ENCODE peak calls at places on chromosomes 13 and 19, in nine cellular contexts. One of them, this sample, is unnamed.

GRCh38 chr19:14494910-14495677 is 833 bp downstream of the GIPC1 start:
- DNase-seq in endodermal cell: no peak
- DNase-seq in heart left ventricle: no peak
- DNase-seq in neural crest cell: no peak
- DNase-seq in B cell: peak; percentile 49
- DNase-seq in heart right ventricle: no peak
- DNase-seq in IMR-90: no peak
- DNase-seq in Peyer's patch: no peak
- DNase-seq in glutamatergic neuron: no peak
- DNase-seq in this sample: no peak

GRCh38 chr19:12791345-12792047 is at the start of gene JUNB:
- DNase-seq in heart left ventricle: peak; percentile 99
- DNase-seq in heart right ventricle: peak; percentile 98
- DNase-seq in IMR-90: peak; percentile 96
- DNase-seq in Peyer's patch: peak; percentile 99
- DNase-seq in endodermal cell: peak; percentile 94
- DNase-seq in neural crest cell: peak; percentile 88
- DNase-seq in glutamatergic neuron: peak; percentile 93
- DNase-seq in B cell: peak; percentile 94
- DNase-seq in this sample: peak; percentile 91

GRCh38 chr13:50991624-50992610 is 82.3 kb downstream of the RNASEH2B start:
- DNase-seq in Peyer's patch: no peak
- DNase-seq in heart left ventricle: no peak
- DNase-seq in B cell: peak; percentile 60
- DNase-seq in neural crest cell: no peak
- DNase-seq in IMR-90: no peak
- DNase-seq in heart right ventricle: no peak
- DNase-seq in glutamatergic neuron: no peak
- DNase-seq in endodermal cell: no peak
- DNase-seq in this sample: peak; percentile 29

GRCh38 chr13:49776871-49777270 is 15.6 kb downstream of the KPNA3 start:
- DNase-seq in neural crest cell: no peak
- DNase-seq in IMR-90: peak; percentile 43
- DNase-seq in B cell: no peak
- DNase-seq in Peyer's patch: no peak
- DNase-seq in heart left ventricle: no peak
- DNase-seq in heart right ventricle: no peak
- DNase-seq in glutamatergic neuron: no peak
- DNase-seq in endodermal cell: no peak
- DNase-seq in this sample: no peak

GRCh38 chr13:92994056-92994455 is 232.6 kb upstream of the GPC6 start:
- DNase-seq in B cell: no peak
- DNase-seq in neural crest cell: no peak
- DNase-seq in endodermal cell: no peak
- DNase-seq in heart left ventricle: no peak
- DNase-seq in IMR-90: peak; percentile 78
- DNase-seq in glutamatergic neuron: no peak
- DNase-seq in Peyer's patch: no peak
- DNase-seq in heart right ventricle: no peak
- DNase-seq in this sample: no peak

GRCh38 chr19:17340871-17341357 is 3.6 kb downstream of the GTPBP3 start:
- DNase-seq in IMR-90: no peak
- DNase-seq in heart right ventricle: no peak
- DNase-seq in heart left ventricle: no peak
- DNase-seq in neural crest cell: no peak
- DNase-seq in Peyer's patch: no peak
- DNase-seq in endodermal cell: peak; percentile 83
- DNase-seq in glutamatergic neuron: peak; percentile 17
- DNase-seq in B cell: no peak
- DNase-seq in this sample: no peak

GRCh38 chr13:101382086-101382485 is 34.2 kb downstream of the NALCN start:
- DNase-seq in IMR-90: no peak
- DNase-seq in Peyer's patch: no peak
- DNase-seq in heart left ventricle: no peak
- DNase-seq in neural crest cell: no peak
- DNase-seq in heart right ventricle: no peak
- DNase-seq in B cell: no peak
- DNase-seq in glutamatergic neuron: no peak
- DNase-seq in endodermal cell: peak; percentile 54
- DNase-seq in this sample: no peak

GRCh38 chr13:46687810-46688209 is 109.2 kb downstream of the ESD start:
- DNase-seq in IMR-90: peak; percentile 46
- DNase-seq in neural crest cell: no peak
- DNase-seq in glutamatergic neuron: no peak
- DNase-seq in heart right ventricle: no peak
- DNase-seq in endodermal cell: peak; percentile 85
- DNase-seq in B cell: no peak
- DNase-seq in Peyer's patch: no peak
- DNase-seq in heart left ventricle: no peak
- DNase-seq in this sample: no peak

GRCh38 chr13:48644951-48645350 is 8.8 kb upstream of the CYSLTR2 start:
- DNase-seq in IMR-90: no peak
- DNase-seq in endodermal cell: no peak
- DNase-seq in Peyer's patch: no peak
- DNase-seq in heart right ventricle: no peak
- DNase-seq in heart left ventricle: no peak
- DNase-seq in B cell: no peak
- DNase-seq in neural crest cell: no peak
- DNase-seq in glutamatergic neuron: peak; percentile 45
- DNase-seq in this sample: no peak
- TF ChIP-seq CTCF in IMR-90: no peak
- TF ChIP-seq CTCF in endodermal cell: no peak
- TF ChIP-seq CTCF in Peyer's patch: no peak
- TF ChIP-seq CTCF in heart right ventricle: no peak
- TF ChIP-seq CTCF in heart left ventricle: no peak
- TF ChIP-seq CTCF in B cell: no peak
- TF ChIP-seq CTCF in neural crest cell: no peak
- TF ChIP-seq CTCF in glutamatergic neuron: no peak
- TF ChIP-seq CTCF in this sample: no peak

GRCh38 chr19:19514881-19515763 is at the start of gene TSSK6:
- DNase-seq in heart right ventricle: no peak
- DNase-seq in neural crest cell: no peak
- DNase-seq in endodermal cell: no peak
- DNase-seq in B cell: no peak
- DNase-seq in IMR-90: no peak
- DNase-seq in Peyer's patch: no peak
- DNase-seq in heart left ventricle: no peak
- DNase-seq in glutamatergic neuron: no peak
- DNase-seq in this sample: no peak
- TF ChIP-seq CTCF in heart right ventricle: no peak
- TF ChIP-seq CTCF in neural crest cell: no peak
- TF ChIP-seq CTCF in endodermal cell: no peak
- TF ChIP-seq CTCF in B cell: no peak
- TF ChIP-seq CTCF in IMR-90: peak; percentile 2
- TF ChIP-seq CTCF in Peyer's patch: no peak
- TF ChIP-seq CTCF in heart left ventricle: no peak
- TF ChIP-seq CTCF in glutamatergic neuron: no peak
- TF ChIP-seq CTCF in this sample: no peak

GRCh38 chr19:45455707-45456499 is 11.9 kb upstream of the FOSB start:
- DNase-seq in endodermal cell: peak; percentile 97
- DNase-seq in glutamatergic neuron: peak; percentile 36
- DNase-seq in B cell: peak; percentile 80
- DNase-seq in heart left ventricle: peak; percentile 89
- DNase-seq in IMR-90: peak; percentile 99
- DNase-seq in heart right ventricle: peak; percentile 86
- DNase-seq in neural crest cell: no peak
- DNase-seq in Peyer's patch: peak; percentile 95
- DNase-seq in this sample: peak; percentile 73
- TF ChIP-seq CTCF in endodermal cell: no peak
- TF ChIP-seq CTCF in glutamatergic neuron: no peak
- TF ChIP-seq CTCF in B cell: no peak
- TF ChIP-seq CTCF in heart left ventricle: no peak
- TF ChIP-seq CTCF in IMR-90: no peak
- TF ChIP-seq CTCF in heart right ventricle: no peak
- TF ChIP-seq CTCF in neural crest cell: no peak
- TF ChIP-seq CTCF in Peyer's patch: no peak
- TF ChIP-seq CTCF in this sample: no peak

DNA sequence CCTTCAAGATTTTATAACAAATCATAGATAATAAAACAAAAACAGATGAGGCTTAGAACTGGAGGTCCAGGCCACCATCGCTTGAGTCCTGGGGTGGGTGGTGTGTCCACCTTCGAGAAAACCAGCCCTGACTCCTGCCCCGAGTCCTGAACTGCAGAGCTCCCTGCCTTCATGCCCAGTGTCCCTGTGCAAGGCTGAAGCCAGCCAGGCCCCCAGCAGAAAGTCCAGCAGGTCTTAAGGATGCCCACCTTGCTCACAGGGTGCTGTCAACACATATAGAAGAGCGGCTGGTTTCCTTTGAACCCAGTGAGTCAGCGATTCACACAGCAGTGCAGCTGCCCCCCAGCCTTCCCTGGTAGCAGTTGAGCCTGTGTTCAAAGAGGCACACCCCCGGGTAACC is 61.9 kb downstream of the PEPD start:
- DNase-seq in heart right ventricle: no peak
- DNase-seq in Peyer's patch: peak; percentile 31
- DNase-seq in IMR-90: no peak
- DNase-seq in heart left ventricle: no peak
- DNase-seq in endodermal cell: peak; percentile 31
- DNase-seq in neural crest cell: no peak
- DNase-seq in glutamatergic neuron: peak; percentile 12
- DNase-seq in B cell: no peak
- DNase-seq in this sample: no peak
- TF ChIP-seq CTCF in heart right ventricle: no peak
- TF ChIP-seq CTCF in Peyer's patch: no peak
- TF ChIP-seq CTCF in IMR-90: no peak
- TF ChIP-seq CTCF in heart left ventricle: no peak
- TF ChIP-seq CTCF in endodermal cell: no peak
- TF ChIP-seq CTCF in neural crest cell: no peak
- TF ChIP-seq CTCF in glutamatergic neuron: no peak
- TF ChIP-seq CTCF in B cell: no peak
- TF ChIP-seq CTCF in this sample: no peak

GRCh38 chr13:108785844-108786243 is 156.4 kb downstream of the MYO16 start:
- DNase-seq in glutamatergic neuron: no peak
- DNase-seq in endodermal cell: no peak
- DNase-seq in heart right ventricle: no peak
- DNase-seq in IMR-90: no peak
- DNase-seq in heart left ventricle: no peak
- DNase-seq in neural crest cell: no peak
- DNase-seq in Peyer's patch: no peak
- DNase-seq in B cell: no peak
- DNase-seq in this sample: no peak

GRCh38 chr13:108786578-108787100 is 157.2 kb downstream of the MYO16 start:
- DNase-seq in heart left ventricle: no peak
- DNase-seq in endodermal cell: no peak
- DNase-seq in Peyer's patch: no peak
- DNase-seq in neural crest cell: no peak
- DNase-seq in heart right ventricle: no peak
- DNase-seq in IMR-90: no peak
- DNase-seq in B cell: no peak
- DNase-seq in glutamatergic neuron: no peak
- DNase-seq in this sample: no peak

GRCh38 chr13:108787709-108788394 is 158.4 kb downstream of the MYO16 start:
- DNase-seq in neural crest cell: no peak
- DNase-seq in glutamatergic neuron: no peak
- DNase-seq in Peyer's patch: no peak
- DNase-seq in endodermal cell: no peak
- DNase-seq in heart left ventricle: no peak
- DNase-seq in B cell: no peak
- DNase-seq in IMR-90: no peak
- DNase-seq in heart right ventricle: no peak
- DNase-seq in this sample: peak; percentile 2

GRCh38 chr13:108789476-108789875 is 160.1 kb downstream of the MYO16 start:
- DNase-seq in heart right ventricle: no peak
- DNase-seq in Peyer's patch: no peak
- DNase-seq in neural crest cell: no peak
- DNase-seq in IMR-90: no peak
- DNase-seq in endodermal cell: no peak
- DNase-seq in B cell: no peak
- DNase-seq in glutamatergic neuron: no peak
- DNase-seq in heart left ventricle: no peak
- DNase-seq in this sample: no peak
- TF ChIP-seq CTCF in heart right ventricle: no peak
- TF ChIP-seq CTCF in Peyer's patch: no peak
- TF ChIP-seq CTCF in neural crest cell: no peak
- TF ChIP-seq CTCF in IMR-90: no peak
- TF ChIP-seq CTCF in endodermal cell: no peak
- TF ChIP-seq CTCF in B cell: no peak
- TF ChIP-seq CTCF in glutamatergic neuron: no peak
- TF ChIP-seq CTCF in heart left ventricle: no peak
- TF ChIP-seq CTCF in this sample: no peak

This sample was measured in nephron progenitor cell.